ENCODE peak calls at places on chromosomes 1 and 21, in four cellular contexts. H, T, K and C are unnamed samples.

GRCh38 chr1:169879034-169879835 is 14.5 kb downstream of the SCYL3 start:
- DNase-seq in K (no peak), T (no peak), H (no peak), C (no peak)

GRCh38 chr1:47881505-47882442 is 115.4 kb downstream of the TRABD2B start:
- DNase-seq in H (no peak), K (peak; percentile 93), T (no peak), C (peak; percentile 81)

GRCh38 chr1:118346940-118347339 is 161.9 kb upstream of the SPAG17 start:
- DNase-seq in T (no peak), K (no peak), H (no peak), C (no peak)

GRCh38 chr1:100377590-100378361 is 25.5 kb downstream of the CDC14A start:
- DNase-seq in T (no peak), K (no peak), H (no peak), C (no peak)

GRCh38 chr21:32930673-32931072 is 95.1 kb upstream of the OLIG2 start:
- DNase-seq in H (peak; percentile 6), K (no peak), T (no peak), C (peak; percentile 54)

GRCh38 chr1:39653546-39654031 is 14.1 kb upstream of the HEYL start:
- DNase-seq in K (peak; percentile 76), H (peak; percentile 87), T (peak; percentile 70), C (peak; percentile 79)

GRCh38 chr1:30757196-30757949 is at the start of gene LAPTM5:
- DNase-seq in H (peak; percentile 62), T (no peak), K (no peak), C (peak; percentile 75)

GRCh38 chr1:214332950-214333798 is 52.2 kb downstream of the SMYD2 start:
- DNase-seq in K (peak; percentile 68), H (peak; percentile 73), T (peak; percentile 54), C (peak; percentile 79)

GRCh38 chr21:27823652-27824201 is 856.8 kb upstream of the ADAMTS5 start:
- DNase-seq in H (no peak), K (no peak), T (no peak), C (no peak)

GRCh38 chr1:85366391-85366790 is 90.0 kb upstream of the BCL10 start:
- DNase-seq in H (peak; percentile 85), K (no peak), T (no peak), C (no peak)

GRCh38 chr21:17089121-17089520 is 423.7 kb upstream of the CXADR start:
- DNase-seq in H (no peak), K (no peak), T (no peak), C (no peak)

GRCh38 chr1:58442114-58442513 is 104.4 kb downstream of the OMA1 start:
- DNase-seq in H (no peak), K (no peak), T (no peak), C (no peak)

GRCh38 chr1:220815409-220815808 is 28.7 kb downstream of the MTARC1 start:
- DNase-seq in H (no peak), K (no peak), T (no peak), C (no peak)

GRCh38 chr1:2558030-2558400 is 1.8 kb downstream of the TNFRSF14 start:
- DNase-seq in T (no peak), H (no peak), K (no peak), C (no peak)

GRCh38 chr1:243742814-243743213 is 107.2 kb downstream of the AKT3 start:
- DNase-seq in T (no peak), K (no peak), H (peak; percentile 67), C (no peak)
- H3K4me1 ChIP-seq in T (peaks cover 59% of the 10 kb centered on the region), K (peaks cover 21% of the 10 kb centered on the region), H (peaks cover 15% of the 10 kb centered on the region), C (no peaks in the 10 kb centered on the region)

GRCh38 chr1:110341146-110341871 is 2.1 kb downstream of the RBM15 start:
- DNase-seq in T (no peak), K (no peak), H (no peak), C (no peak)

GRCh38 chr1:110339040-110339426 is at the start of gene RBM15:
- DNase-seq in H (no peak), T (peak; percentile 100), K (peak; percentile 99), C (peak; percentile 99)

GRCh38 chr1:110340207-110340468 is 961 bp downstream of the RBM15 start:
- DNase-seq in H (no peak), T (no peak), K (no peak), C (no peak)

GRCh38 chr1:110338200-110339039 is 757 bp upstream of the RBM15 start:
- DNase-seq in K (peak; percentile 98), H (peak; percentile 100), T (peak; percentile 100), C (peak; percentile 99)

DNA sequence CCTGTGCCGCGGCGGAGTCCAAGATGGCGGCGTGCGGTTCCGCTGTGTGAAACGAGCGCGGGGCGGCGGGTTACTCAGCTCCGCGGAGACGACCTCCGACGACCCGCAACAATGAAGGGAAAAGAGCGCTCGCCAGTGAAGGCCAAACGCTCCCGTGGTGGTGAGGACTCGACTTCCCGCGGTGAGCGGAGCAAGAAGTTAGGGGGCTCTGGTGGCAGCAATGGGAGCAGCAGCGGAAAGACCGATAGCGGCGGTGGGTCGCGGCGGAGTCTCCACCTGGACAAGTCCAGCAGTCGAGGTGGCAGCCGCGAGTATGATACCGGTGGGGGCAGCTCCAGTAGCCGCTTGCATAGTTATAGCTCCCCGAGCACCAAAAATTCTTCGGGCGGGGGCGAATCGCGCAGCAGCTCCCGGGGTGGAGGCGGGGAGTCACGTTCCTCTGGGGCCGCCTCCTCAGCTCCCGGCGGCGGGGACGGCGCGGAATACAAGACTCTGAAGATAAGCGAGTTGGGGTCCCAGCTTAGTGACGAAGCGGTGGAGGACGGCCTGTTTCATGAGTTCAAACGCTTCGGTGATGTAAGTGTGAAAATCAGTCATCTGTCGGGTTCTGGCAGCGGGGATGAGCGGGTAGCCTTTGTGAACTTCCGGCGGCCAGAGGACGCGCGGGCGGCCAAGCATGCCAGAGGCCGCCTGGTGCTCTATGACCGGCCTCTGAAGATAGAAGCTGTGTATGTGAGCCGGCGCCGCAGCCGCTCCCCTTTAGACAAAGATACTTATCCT is 440 bp downstream of the RBM15 start:
- DNase-seq in H (peak; percentile 56), K (peak; percentile 56), T (no peak), C (peak; percentile 42)
- H3K27ac ChIP-seq in H (peak overlapping the region; percentile 99), K (peak overlapping the region; percentile 79), T (peak overlapping the region; percentile 72), C (peak overlapping the region; percentile 96)

DNA sequence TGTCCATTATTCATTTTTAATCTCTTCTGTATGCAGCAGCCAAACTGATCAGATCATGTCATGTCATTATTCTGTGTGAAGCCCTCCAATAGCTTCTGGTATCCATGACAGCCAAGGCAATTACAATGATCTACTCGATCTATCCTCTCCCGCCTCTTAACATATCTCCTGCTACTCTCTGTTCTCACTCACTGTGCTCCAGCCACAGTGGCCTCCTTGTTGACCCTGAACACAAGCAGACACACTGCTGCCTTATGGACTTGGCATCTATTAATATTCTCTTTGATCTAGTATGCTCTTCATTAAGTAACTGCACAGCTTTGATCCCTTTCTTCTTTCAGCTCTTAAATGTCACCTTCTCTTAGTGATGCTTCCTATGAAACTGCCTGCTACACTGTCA is 59.5 kb downstream of the TPR start:
- DNase-seq in K (no peak), T (no peak), H (no peak), C (no peak)
- H3K36me3 ChIP-seq in K (peaks cover 76% of the 10 kb centered on the region), T (peaks cover 100% of the 10 kb centered on the region), H (peaks cover 88% of the 10 kb centered on the region), C (peaks cover 80% of the 10 kb centered on the region)

DNA sequence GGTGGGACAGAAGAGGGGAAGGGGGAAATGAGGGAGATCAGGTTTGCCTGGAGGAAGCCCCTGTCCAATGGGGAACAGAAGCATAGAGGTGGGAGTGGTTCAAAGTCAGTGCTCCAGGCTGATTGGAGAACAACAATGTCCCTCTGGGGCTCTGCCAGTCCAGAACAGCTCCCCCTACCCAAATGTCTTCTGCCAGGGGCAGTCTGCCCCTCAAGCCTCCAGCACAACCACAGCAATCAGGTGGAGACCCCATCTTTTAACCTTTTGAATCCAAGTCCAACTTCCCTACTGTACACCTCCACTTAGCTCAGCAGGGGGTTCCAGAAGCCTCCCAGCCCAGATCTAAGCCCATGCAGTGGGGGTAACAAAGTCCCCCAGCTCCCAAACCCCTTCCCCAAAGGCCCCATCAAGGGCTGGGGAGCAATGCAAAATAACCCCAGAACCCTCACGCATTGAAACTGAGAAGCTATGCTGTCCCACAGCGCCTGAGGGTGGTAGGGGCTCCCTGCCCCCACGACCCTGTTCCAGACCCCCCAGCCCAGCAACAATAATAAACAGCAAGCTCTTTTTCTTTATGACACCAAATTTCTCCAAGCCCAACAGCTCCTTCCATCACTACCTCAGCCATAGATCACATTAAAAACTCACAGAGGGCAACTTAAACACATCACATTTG is 3.3 kb downstream of the AHDC1 start:
- DNase-seq in T (no peak), H (no peak), K (no peak), C (peak; percentile 89)
- H3K4me1 ChIP-seq in T (peaks cover 73% of the 10 kb centered on the region), H (peaks cover 59% of the 10 kb centered on the region), K (peaks cover 46% of the 10 kb centered on the region), C (peaks cover 60% of the 10 kb centered on the region)